ENCODE peak calls at places on chromosomes 11 and 22, in nine cellular contexts. One of them, this sample, is unnamed.

GRCh38 chr11:123063396-123064267 is 1.7 kb upstream of the HSPA8 start:
- DNase-seq in activated CD8-positive, alpha-beta T cell treated with anti-CD3 and anti-CD28 coated beads for 36 hours: peak
- DNase-seq in NCI-H1417: peak
- DNase-seq in endothelial cell of umbilical vein: peak
- DNase-seq in EH: peak
- DNase-seq in mammary epithelial cell: peak
- DNase-seq in central memory CD4-positive, alpha-beta T cell: peak
- DNase-seq in activated T-cell treated with anti-CD3 and anti-CD28 coated beads for 24 hours: no peak
- DNase-seq in AG09309: peak
- DNase-seq in this sample: no peak

GRCh38 chr11:11618973-11619435 is 2.8 kb downstream of the GALNT18 start:
- DNase-seq in mammary epithelial cell: no peak
- DNase-seq in EH: no peak
- DNase-seq in central memory CD4-positive, alpha-beta T cell: no peak
- DNase-seq in NCI-H1417: peak
- DNase-seq in AG09309: no peak
- DNase-seq in activated T-cell treated with anti-CD3 and anti-CD28 coated beads for 24 hours: no peak
- DNase-seq in endothelial cell of umbilical vein: no peak
- DNase-seq in activated CD8-positive, alpha-beta T cell treated with anti-CD3 and anti-CD28 coated beads for 36 hours: no peak
- DNase-seq in this sample: no peak

GRCh38 chr11:13134886-13135285 is 125.8 kb downstream of the RASSF10 start:
- DNase-seq in central memory CD4-positive, alpha-beta T cell: no peak
- DNase-seq in activated CD8-positive, alpha-beta T cell treated with anti-CD3 and anti-CD28 coated beads for 36 hours: no peak
- DNase-seq in endothelial cell of umbilical vein: no peak
- DNase-seq in AG09309: no peak
- DNase-seq in activated T-cell treated with anti-CD3 and anti-CD28 coated beads for 24 hours: no peak
- DNase-seq in NCI-H1417: no peak
- DNase-seq in mammary epithelial cell: no peak
- DNase-seq in EH: no peak
- DNase-seq in this sample: no peak

GRCh38 chr11:3808846-3809623 is 675 bp downstream of the PGAP2 start:
- DNase-seq in AG09309: no peak
- DNase-seq in central memory CD4-positive, alpha-beta T cell: peak
- DNase-seq in EH: peak
- DNase-seq in mammary epithelial cell: peak
- DNase-seq in activated T-cell treated with anti-CD3 and anti-CD28 coated beads for 24 hours: no peak
- DNase-seq in activated CD8-positive, alpha-beta T cell treated with anti-CD3 and anti-CD28 coated beads for 36 hours: peak
- DNase-seq in endothelial cell of umbilical vein: peak
- DNase-seq in NCI-H1417: peak
- DNase-seq in this sample: peak

GRCh38 chr11:86696004-86696403 is 23.6 kb upstream of the ME3 start:
- DNase-seq in NCI-H1417: no peak
- DNase-seq in AG09309: peak
- DNase-seq in endothelial cell of umbilical vein: peak
- DNase-seq in mammary epithelial cell: peak
- DNase-seq in activated T-cell treated with anti-CD3 and anti-CD28 coated beads for 24 hours: no peak
- DNase-seq in EH: peak
- DNase-seq in activated CD8-positive, alpha-beta T cell treated with anti-CD3 and anti-CD28 coated beads for 36 hours: no peak
- DNase-seq in central memory CD4-positive, alpha-beta T cell: no peak
- DNase-seq in this sample: no peak

GRCh38 chr22:29600846-29601245 is 2.6 kb upstream of the NF2 start:
- DNase-seq in activated T-cell treated with anti-CD3 and anti-CD28 coated beads for 24 hours: no peak
- DNase-seq in EH: no peak
- DNase-seq in NCI-H1417: no peak
- DNase-seq in activated CD8-positive, alpha-beta T cell treated with anti-CD3 and anti-CD28 coated beads for 36 hours: no peak
- DNase-seq in central memory CD4-positive, alpha-beta T cell: no peak
- DNase-seq in mammary epithelial cell: no peak
- DNase-seq in AG09309: no peak
- DNase-seq in endothelial cell of umbilical vein: no peak
- DNase-seq in this sample: no peak

GRCh38 chr22:44347098-44347497 is 34.3 kb upstream of the SHISAL1 start:
- DNase-seq in central memory CD4-positive, alpha-beta T cell: no peak
- DNase-seq in NCI-H1417: peak
- DNase-seq in activated CD8-positive, alpha-beta T cell treated with anti-CD3 and anti-CD28 coated beads for 36 hours: no peak
- DNase-seq in activated T-cell treated with anti-CD3 and anti-CD28 coated beads for 24 hours: no peak
- DNase-seq in mammary epithelial cell: no peak
- DNase-seq in endothelial cell of umbilical vein: no peak
- DNase-seq in AG09309: no peak
- DNase-seq in EH: peak
- DNase-seq in this sample: no peak

GRCh38 chr11:3684129-3684685 is 13.0 kb upstream of the CHRNA10 start:
- DNase-seq in NCI-H1417: no peak
- DNase-seq in EH: peak
- DNase-seq in activated CD8-positive, alpha-beta T cell treated with anti-CD3 and anti-CD28 coated beads for 36 hours: no peak
- DNase-seq in activated T-cell treated with anti-CD3 and anti-CD28 coated beads for 24 hours: no peak
- DNase-seq in AG09309: no peak
- DNase-seq in mammary epithelial cell: no peak
- DNase-seq in central memory CD4-positive, alpha-beta T cell: no peak
- DNase-seq in endothelial cell of umbilical vein: no peak
- DNase-seq in this sample: no peak

GRCh38 chr11:86116996-86117705 is 48.3 kb upstream of the PICALM start:
- DNase-seq in AG09309: no peak
- DNase-seq in activated CD8-positive, alpha-beta T cell treated with anti-CD3 and anti-CD28 coated beads for 36 hours: no peak
- DNase-seq in endothelial cell of umbilical vein: no peak
- DNase-seq in EH: peak
- DNase-seq in activated T-cell treated with anti-CD3 and anti-CD28 coated beads for 24 hours: no peak
- DNase-seq in mammary epithelial cell: peak
- DNase-seq in NCI-H1417: peak
- DNase-seq in central memory CD4-positive, alpha-beta T cell: no peak
- DNase-seq in this sample: no peak

GRCh38 chr11:134584706-134585445 is 172.8 kb upstream of the B3GAT1 start:
- DNase-seq in NCI-H1417: no peak
- DNase-seq in activated CD8-positive, alpha-beta T cell treated with anti-CD3 and anti-CD28 coated beads for 36 hours: no peak
- DNase-seq in activated T-cell treated with anti-CD3 and anti-CD28 coated beads for 24 hours: no peak
- DNase-seq in mammary epithelial cell: no peak
- DNase-seq in AG09309: no peak
- DNase-seq in endothelial cell of umbilical vein: no peak
- DNase-seq in EH: no peak
- DNase-seq in central memory CD4-positive, alpha-beta T cell: no peak
- DNase-seq in this sample: no peak

GRCh38 chr11:92536895-92537294 is 312.3 kb downstream of the FAT3 start:
- DNase-seq in central memory CD4-positive, alpha-beta T cell: no peak
- DNase-seq in activated T-cell treated with anti-CD3 and anti-CD28 coated beads for 24 hours: no peak
- DNase-seq in NCI-H1417: peak
- DNase-seq in activated CD8-positive, alpha-beta T cell treated with anti-CD3 and anti-CD28 coated beads for 36 hours: no peak
- DNase-seq in EH: no peak
- DNase-seq in AG09309: no peak
- DNase-seq in mammary epithelial cell: no peak
- DNase-seq in endothelial cell of umbilical vein: no peak
- DNase-seq in this sample: no peak

This sample was measured in iPS-NIHi11.